ENCODE peak calls at places on chromosomes 12 and 14, in four cellular contexts. X, T, F and N are unnamed samples.

GRCh38 chr12:54428050-54429013 is 9.3 kb upstream of the ITGA5 start:
- DNase-seq in X (peak), T (no peak), F (peak), N (peak)

GRCh38 chr12:111037047-111037446 is 116.7 kb upstream of the MYL2 start:
- DNase-seq in X (no peak), T (no peak), F (no peak), N (no peak)

GRCh38 chr12:124640096-124640495 is 72.7 kb upstream of the NCOR2 start:
- DNase-seq in X (peak), T (no peak), F (peak), N (peak)

GRCh38 chr14:24185741-24186140 is 2.9 kb downstream of the IPO4 start:
- DNase-seq in X (no peak), T (no peak), F (no peak), N (no peak)

GRCh38 chr14:21486640-21487087 is 9.7 kb downstream of the TOX4 start:
- DNase-seq in X (no peak), T (no peak), F (no peak), N (no peak)

GRCh38 chr12:3311027-3311402 is 180.0 kb upstream of the PRMT8 start:
- DNase-seq in X (no peak), T (no peak), F (peak), N (peak)

GRCh38 chr12:92002195-92002649 is 143.4 kb downstream of the BTG1 start:
- DNase-seq in X (no peak), T (no peak), F (no peak), N (no peak)

GRCh38 chr12:98358144-98358543 is 157.2 kb upstream of the TMPO start:
- DNase-seq in X (no peak), T (no peak), F (no peak), N (no peak)

GRCh38 chr14:23284654-23285529 is 1.0 kb downstream of the HOMEZ start:
- DNase-seq in X (no peak), T (no peak), F (peak), N (no peak)

GRCh38 chr14:50955373-50956043 is 11.2 kb upstream of the PYGL start:
- DNase-seq in X (peak), T (no peak), F (peak), N (peak)

GRCh38 chr14:68521952-68522509 is 270.8 kb downstream of the ZFP36L1 start:
- DNase-seq in X (no peak), T (no peak), F (no peak), N (no peak)

GRCh38 chr14:55062517-55063351 is 11.3 kb downstream of the MAPK1IP1L start:
- DNase-seq in X (no peak), T (no peak), F (peak), N (no peak)

GRCh38 chr12:92987846-92988621 is 58.9 kb upstream of the EEA1 start:
- DNase-seq in X (peak), T (no peak), F (no peak), N (no peak)

GRCh38 chr12:2168808-2169207 is 116.0 kb downstream of the CACNA1C start:
- DNase-seq in X (no peak), T (no peak), F (peak), N (peak)

GRCh38 chr12:114168061-114168460 is 201.9 kb upstream of the RBM19 start:
- DNase-seq in X (no peak), T (no peak), F (no peak), N (peak)

GRCh38 chr12:12673296-12673695 is 22.7 kb downstream of the GPR19 start:
- DNase-seq in X (no peak), T (no peak), F (no peak), N (no peak)

GRCh38 chr14:75832621-75833297 is 149.0 kb downstream of the TGFB3 start:
- DNase-seq in X (no peak), T (no peak), F (no peak), N (no peak)

GRCh38 chr12:73352826-73353225 is 1080.7 kb downstream of the TRHDE start:
- DNase-seq in X (no peak), T (no peak), F (peak), N (no peak)

GRCh38 chr12:112340983-112341840 is 41.0 kb downstream of the HECTD4 start:
- DNase-seq in X (no peak), T (no peak), F (no peak), N (no peak)

GRCh38 chr14:30896435-30896834 is 22.1 kb downstream of the COCH start:
- DNase-seq in X (no peak), T (no peak), F (no peak), N (no peak)

GRCh38 chr12:6158749-6159148 is 34.3 kb upstream of the VWF start:
- DNase-seq in X (no peak), T (no peak), F (no peak), N (no peak)

GRCh38 chr14:94548999-94549985 is 11.9 kb upstream of the SERPINA4 start:
- DNase-seq in X (peak), T (peak), F (peak), N (peak)

GRCh38 chr14:65472189-65472588 is 59.7 kb downstream of the FUT8 start:
- DNase-seq in X (no peak), T (no peak), F (no peak), N (no peak)

GRCh38 chr14:99389171-99389826 is 91.4 kb downstream of the SETD3 start:
- DNase-seq in X (no peak), T (no peak), F (peak), N (peak)

GRCh38 chr14:22629357-22629756 is 14.8 kb downstream of the OR6J1 start:
- DNase-seq in X (no peak), T (no peak), F (no peak), N (no peak)

GRCh38 chr14:59629384-59630158 is 53.0 kb upstream of the CCDC175 start:
- DNase-seq in X (no peak), T (no peak), F (no peak), N (no peak)